ENCODE peak calls at places on chromosomes 16 and 17, in nine cellular contexts. L, U, O, W, C, F, Q, R and T are unnamed samples.

GRCh38 chr17:82343560-82343959 is 10.0 kb upstream of the SECTM1 start:
- DNase-seq in L (no peak), U (no peak), O (no peak), W (no peak), C (no peak), F (no peak), Q (no peak), R (no peak), T (no peak)

GRCh38 chr16:10256855-10257641 is 74.8 kb upstream of the GRIN2A start:
- DNase-seq in L (peak), U (peak), O (no peak), W (peak), C (peak), F (no peak), Q (no peak), R (no peak), T (no peak)

GRCh38 chr17:57025876-57026275 is 47.9 kb downstream of the SCPEP1 start:
- DNase-seq in L (no peak), U (no peak), O (no peak), W (no peak), C (no peak), F (no peak), Q (no peak), R (no peak), T (no peak)

GRCh38 chr17:45220079-45220478 is 1.6 kb upstream of the FMNL1 start:
- DNase-seq in L (no peak), U (no peak), O (no peak), W (no peak), C (no peak), F (no peak), Q (no peak), R (no peak), T (no peak)

GRCh38 chr17:70859829-70860228 is 690.5 kb downstream of the KCNJ2 start:
- DNase-seq in L (no peak), U (no peak), O (no peak), W (no peak), C (no peak), F (no peak), Q (no peak), R (no peak), T (no peak)

GRCh38 chr17:3961564-3962047 is 2.6 kb downstream of the ATP2A3 start:
- DNase-seq in L (no peak), U (no peak), O (no peak), W (no peak), C (no peak), F (peak), Q (no peak), R (no peak), T (no peak)

GRCh38 chr17:77778636-77779524 is 179.6 kb upstream of the TNRC6C start:
- DNase-seq in L (peak), U (no peak), O (peak), W (no peak), C (peak), F (no peak), Q (no peak), R (peak), T (no peak)

GRCh38 chr17:63433746-63434591 is 12.1 kb downstream of the CYB561 start:
- DNase-seq in L (peak), U (no peak), O (peak), W (peak), C (peak), F (no peak), Q (peak), R (no peak), T (peak)

GRCh38 chr16:48492131-48492530 is 106.9 kb upstream of the SIAH1 start:
- DNase-seq in L (no peak), U (no peak), O (no peak), W (peak), C (peak), F (no peak), Q (no peak), R (no peak), T (no peak)

GRCh38 chr16:74496054-74496453 is 74.8 kb upstream of the CLEC18B start:
- DNase-seq in L (no peak), U (no peak), O (no peak), W (no peak), C (no peak), F (no peak), Q (no peak), R (no peak), T (no peak)

GRCh38 chr16:4972938-4973587 is 14.9 kb downstream of the SEC14L5 start:
- DNase-seq in L (no peak), U (no peak), O (no peak), W (no peak), C (no peak), F (no peak), Q (no peak), R (no peak), T (no peak)

GRCh38 chr16:9323170-9323569 is 231.7 kb downstream of the HAPSTR1 start:
- DNase-seq in L (no peak), U (no peak), O (no peak), W (no peak), C (no peak), F (no peak), Q (no peak), R (no peak), T (no peak)

GRCh38 chr17:34750004-34750403 is 170.6 kb downstream of the TMEM132E start:
- DNase-seq in L (no peak), U (no peak), O (no peak), W (no peak), C (no peak), F (no peak), Q (no peak), R (no peak), T (no peak)

GRCh38 chr16:62041401-62041800 is 5.2 kb upstream of the CDH8 start:
- DNase-seq in L (no peak), U (peak), O (no peak), W (peak), C (peak), F (peak), Q (peak), R (no peak), T (no peak)

GRCh38 chr16:49652441-49653175 is 203.3 kb downstream of the ZNF423 start:
- DNase-seq in L (peak), U (no peak), O (no peak), W (peak), C (peak), F (no peak), Q (peak), R (no peak), T (no peak)

GRCh38 chr17:81241203-81241602 is 2.1 kb downstream of the NDUFAF8 start:
- DNase-seq in L (no peak), U (no peak), O (no peak), W (no peak), C (no peak), F (no peak), Q (no peak), R (no peak), T (no peak)

GRCh38 chr16:9016824-9017223 is 53.1 kb upstream of the USP7 start:
- DNase-seq in L (no peak), U (no peak), O (no peak), W (no peak), C (no peak), F (peak), Q (no peak), R (no peak), T (no peak)

GRCh38 chr17:60325730-60326524 is 66.0 kb downstream of the USP32 start:
- DNase-seq in L (no peak), U (no peak), O (no peak), W (no peak), C (no peak), F (no peak), Q (no peak), R (peak), T (no peak)

DNA sequence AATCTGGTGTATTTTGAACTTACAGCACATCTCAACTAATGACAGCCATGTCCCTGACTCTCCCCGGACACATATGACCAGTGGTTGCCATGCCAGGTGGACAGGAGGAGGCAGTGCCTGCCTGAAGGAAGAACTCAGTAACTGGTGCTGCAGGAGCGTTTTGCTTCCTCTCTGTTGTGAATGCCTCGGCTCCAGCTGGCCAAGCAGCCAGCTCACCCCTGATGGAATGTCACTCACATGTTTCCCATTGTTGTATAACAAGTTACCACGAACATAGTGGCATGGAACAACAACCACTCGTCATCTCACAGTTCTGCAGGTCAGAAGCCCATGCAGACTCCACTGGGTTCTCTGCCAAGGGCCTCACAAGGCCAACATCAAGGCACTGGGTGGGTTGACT is 20.1 kb upstream of the IRF8 start:
- DNase-seq in L (no peak), U (peak), O (no peak), W (peak), C (peak), F (no peak), Q (peak), R (no peak), T (peak)
- TF ChIP-seq CTCF in L (no peak), U (no peak), O (no peak), W (no peak), C (no peak), F (no peak), Q (peak), R (no peak), T (no peak)

GRCh38 chr17:27378482-27379200 is 77.6 kb upstream of the KSR1 start:
- DNase-seq in L (no peak), U (no peak), O (no peak), W (no peak), C (no peak), F (no peak), Q (no peak), R (no peak), T (no peak)

GRCh38 chr17:27381007-27381501 is 75.2 kb upstream of the KSR1 start:
- DNase-seq in L (peak), U (peak), O (peak), W (peak), C (peak), F (peak), Q (no peak), R (peak), T (no peak)

GRCh38 chr17:27382025-27382424 is 74.2 kb upstream of the KSR1 start:
- DNase-seq in L (no peak), U (no peak), O (no peak), W (no peak), C (no peak), F (no peak), Q (no peak), R (no peak), T (no peak)

GRCh38 chr17:27379863-27380533 is 76.2 kb upstream of the KSR1 start:
- DNase-seq in L (peak), U (no peak), O (peak), W (peak), C (peak), F (no peak), Q (no peak), R (peak), T (no peak)

DNA sequence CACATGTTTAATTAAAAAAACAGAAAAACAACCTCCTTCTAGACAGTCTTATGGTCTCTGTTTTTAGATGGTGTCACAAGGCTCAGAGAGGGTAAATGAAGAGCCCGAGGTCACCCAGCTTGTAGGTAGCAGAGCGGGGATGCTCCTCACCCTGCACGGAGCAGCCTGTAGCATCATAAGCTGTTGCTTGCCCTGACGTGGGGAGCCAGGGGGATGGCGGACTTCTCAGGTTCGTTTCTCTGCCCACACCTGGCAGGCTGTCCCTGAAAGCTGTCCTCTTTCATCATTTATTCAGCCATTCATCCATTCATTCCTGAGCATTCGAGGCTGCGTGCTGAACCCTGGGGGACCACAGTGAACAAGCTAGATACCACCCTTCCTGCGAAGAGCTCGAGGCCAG is 75.7 kb upstream of the KSR1 start:
- DNase-seq in L (no peak), U (no peak), O (no peak), W (no peak), C (no peak), F (no peak), Q (no peak), R (no peak), T (no peak)
- H3K4me3 ChIP-seq in L (no peak), U (no peak), O (no peak), W (peak), C (peak), F (no peak), Q (peak), R (peak), T (peak)

DNA sequence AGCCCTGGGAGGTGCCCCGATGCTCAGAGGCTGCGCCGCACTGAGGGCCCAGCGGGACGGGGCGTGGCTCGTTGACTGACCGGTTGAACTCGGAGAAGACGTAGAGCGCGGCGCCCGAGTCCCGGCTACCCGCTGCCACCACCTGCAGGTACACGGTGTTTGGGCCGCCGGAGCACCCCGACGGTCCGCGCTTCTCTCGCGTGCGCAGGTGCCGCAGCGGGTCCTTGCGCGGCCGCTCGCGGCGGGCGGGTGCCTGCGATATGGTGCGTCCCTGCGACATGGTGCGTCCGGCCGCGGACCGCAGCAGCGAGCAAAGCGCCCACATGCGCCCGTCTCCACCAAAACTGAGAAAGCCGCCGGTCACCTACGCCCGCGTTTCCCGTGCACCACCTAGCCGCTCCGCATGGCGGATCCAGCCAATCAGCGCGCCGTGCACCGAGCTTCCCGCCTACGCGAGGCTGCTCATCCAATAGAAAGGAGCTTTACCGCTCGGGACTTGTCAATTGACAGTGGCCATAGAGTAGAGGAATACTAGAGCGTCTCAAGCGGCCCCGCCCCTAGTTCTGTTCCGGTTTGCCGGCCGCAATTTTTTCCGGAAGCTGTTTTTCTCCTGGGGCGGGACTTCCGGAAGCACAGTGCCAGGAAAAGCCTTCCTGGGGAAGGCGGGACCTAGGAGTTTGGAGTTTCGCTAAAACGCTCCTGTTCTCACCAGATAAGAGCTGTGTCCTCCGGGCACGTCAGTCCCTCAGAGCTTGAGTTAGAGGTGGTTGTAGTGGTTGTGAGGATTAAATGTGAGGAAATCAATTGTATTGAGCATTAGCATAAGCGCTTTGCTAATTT is at the start of gene ELAC2:
- DNase-seq in L (peak), U (peak), O (peak), W (peak), C (peak), F (peak), Q (peak), R (peak), T (peak)
- TF ChIP-seq CTCF in L (no peak), U (no peak), O (no peak), W (no peak), C (no peak), F (no peak), Q (no peak), R (peak), T (no peak)

GRCh38 chr17:66676421-66676820 is 158.5 kb upstream of the CACNG5 start:
- DNase-seq in L (no peak), U (peak), O (peak), W (peak), C (no peak), F (no peak), Q (no peak), R (peak), T (no peak)

GRCh38 chr17:66673668-66674276 is 161.1 kb upstream of the CACNG5 start:
- DNase-seq in L (no peak), U (peak), O (peak), W (peak), C (peak), F (peak), Q (no peak), R (no peak), T (peak)

GRCh38 chr17:66677201-66677981 is 157.5 kb upstream of the CACNG5 start:
- DNase-seq in L (no peak), U (no peak), O (no peak), W (peak), C (peak), F (no peak), Q (peak), R (no peak), T (no peak)

GRCh38 chr17:66675991-66676371 is 158.9 kb upstream of the CACNG5 start:
- DNase-seq in L (no peak), U (no peak), O (peak), W (no peak), C (no peak), F (no peak), Q (no peak), R (peak), T (no peak)

DNA sequence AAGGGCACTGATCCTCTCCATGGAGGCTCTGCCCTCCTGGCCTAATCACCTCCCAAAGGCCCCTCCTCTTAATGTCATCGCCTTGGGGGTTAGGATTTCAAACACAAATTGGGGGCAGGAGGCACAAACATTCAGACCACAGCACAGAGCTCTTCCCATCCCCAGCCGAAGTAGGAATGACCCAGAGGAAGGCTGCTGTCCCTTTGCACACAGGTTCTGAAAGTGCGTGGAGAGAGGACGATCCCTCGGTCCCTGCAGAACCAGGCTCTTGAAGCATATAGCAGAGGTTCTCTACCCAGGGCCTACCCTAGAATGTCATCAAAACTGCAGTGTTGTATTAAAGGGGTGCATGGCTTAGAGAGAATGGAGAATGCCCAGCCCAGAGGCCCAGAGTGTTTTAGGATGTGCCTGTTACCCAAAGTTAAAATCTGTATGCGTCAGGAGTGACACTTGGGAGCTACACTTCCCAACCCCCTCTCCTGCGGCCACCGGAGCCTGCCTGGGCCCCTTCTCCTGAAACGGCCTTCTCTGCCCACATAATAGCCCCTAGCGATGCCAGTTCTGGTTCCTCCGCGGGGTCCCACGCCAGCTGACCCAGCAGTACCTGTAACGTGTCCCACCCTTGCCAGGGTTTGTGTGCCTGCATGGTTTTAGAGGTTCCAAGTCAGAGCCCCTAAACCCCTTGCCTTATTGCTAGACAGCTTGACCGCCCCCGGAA is 159.5 kb upstream of the CACNG5 start:
- DNase-seq in L (no peak), U (no peak), O (no peak), W (no peak), C (no peak), F (no peak), Q (no peak), R (no peak), T (no peak)
- H3K4me3 ChIP-seq in L (no peak), U (no peak), O (no peak), W (no peak), C (no peak), F (no peak), Q (no peak), R (peak), T (no peak)

DNA sequence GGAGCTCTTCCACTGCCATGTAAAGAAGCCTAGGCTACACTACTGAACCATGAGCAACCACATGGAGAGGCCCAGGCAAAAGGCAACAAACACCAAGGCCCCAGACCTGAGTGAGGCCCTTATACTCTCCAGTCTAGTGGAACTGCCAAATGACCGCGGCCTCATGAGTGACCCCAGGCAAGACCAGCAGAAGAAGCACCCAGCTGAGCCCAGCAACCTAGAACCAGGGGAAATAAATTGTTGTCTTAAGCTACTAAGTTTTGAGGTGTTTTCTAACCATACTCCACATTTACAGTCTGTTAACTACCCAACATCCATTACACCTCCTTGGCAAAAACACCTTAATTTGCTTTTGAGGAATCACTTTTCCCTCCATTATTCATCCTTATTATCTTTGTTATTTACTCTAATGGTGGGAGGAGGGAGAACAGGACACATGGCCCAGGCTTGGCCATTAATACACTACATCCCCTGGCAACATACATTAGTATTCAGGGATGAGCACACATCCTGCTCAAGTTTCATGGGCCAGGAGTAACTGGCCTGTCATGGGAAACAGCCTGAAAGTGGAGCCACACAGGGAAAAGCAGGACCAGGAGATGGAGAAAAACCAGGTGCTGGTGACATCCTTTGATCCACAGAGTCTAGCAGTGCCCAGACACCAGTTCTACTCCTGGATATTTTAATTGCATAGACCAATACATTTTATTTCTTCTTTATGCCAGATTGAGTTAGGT is 26.2 kb downstream of the SLC39A11 start:
- DNase-seq in L (no peak), U (peak), O (no peak), W (no peak), C (no peak), F (no peak), Q (no peak), R (no peak), T (no peak)
- TF ChIP-seq CTCF in L (no peak), U (no peak), O (no peak), W (no peak), C (no peak), F (no peak), Q (no peak), R (no peak), T (no peak)

DNA sequence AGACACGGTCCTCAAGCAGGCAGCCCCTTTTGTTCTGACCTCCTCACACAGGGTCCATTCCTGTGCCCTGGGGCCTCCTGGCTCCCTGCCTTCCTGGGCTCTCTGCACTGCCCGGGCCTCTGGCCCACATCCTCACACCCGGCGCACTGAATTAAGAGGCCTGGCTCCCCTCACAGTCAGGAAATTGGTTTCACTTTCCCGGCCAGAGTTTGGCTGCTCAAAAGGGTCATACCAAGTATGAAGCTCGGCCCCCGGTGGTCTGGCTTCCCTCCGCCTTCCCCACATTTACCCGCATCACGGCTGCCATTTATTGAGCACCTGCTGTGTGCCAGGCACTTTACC is 220.0 kb downstream of the NTN1 start:
- DNase-seq in L (peak), U (no peak), O (no peak), W (no peak), C (peak), F (no peak), Q (no peak), R (no peak), T (no peak)
- H3K4me3 ChIP-seq in L (no peak), U (no peak), O (no peak), W (no peak), C (no peak), F (no peak), Q (no peak), R (no peak), T (no peak)